ENCODE peak calls at places on chromosomes 4 and X, in four cellular contexts. B is MM.1S, F is neural progenitor cell, P is fibroblast of lung. Q is an unnamed sample.

GRCh38 chrX:37685452-37686347 is at the start of gene XK:
- DNase-seq in B (peak), F (peak), P (peak), Q (no peak)

GRCh38 chr4:150002561-150002960 is 75.7 kb upstream of the DCLK2 start:
- DNase-seq in B (no peak), F (no peak), P (peak), Q (no peak)

GRCh38 chrX:9846631-9847030 is 60.4 kb downstream of the SHROOM2 start:
- DNase-seq in B (no peak), F (no peak), P (peak), Q (no peak)

GRCh38 chr4:141851246-141851891 is 215.0 kb downstream of the IL15 start:
- DNase-seq in B (no peak), F (peak), P (peak), Q (no peak)

GRCh38 chr4:151434183-151434860 is 25.3 kb downstream of the FHIP1A start:
- DNase-seq in B (no peak), F (no peak), P (peak), Q (peak)

GRCh38 chr4:173371292-173372192 is 788 bp downstream of the SAP30 start:
- DNase-seq in B (peak), F (peak), P (peak), Q (no peak)

GRCh38 chr4:138804705-138805104 is 210.9 kb upstream of the NOCT start:
- DNase-seq in B (no peak), F (peak), P (peak), Q (no peak)

GRCh38 chr4:158168606-158169005 is 4.2 kb downstream of the GASK1B start:
- DNase-seq in B (no peak), F (no peak), P (no peak), Q (no peak)

GRCh38 chr4:107901213-107901934 is 30.0 kb upstream of the CYP2U1 start:
- DNase-seq in B (no peak), F (no peak), P (no peak), Q (no peak)

GRCh38 chr4:4859799-4860380 is 425 bp downstream of the MSX1 start:
- DNase-seq in B (peak), F (peak), P (no peak), Q (no peak)

GRCh38 chr4:73801692-73802091 is 34.8 kb upstream of the CXCL6 start:
- DNase-seq in B (no peak), F (no peak), P (no peak), Q (no peak)

GRCh38 chrX:109889289-109890006 is 113.5 kb upstream of the TMEM164 start:
- DNase-seq in B (no peak), F (peak), P (peak), Q (peak)

GRCh38 chrX:9019151-9019550 is 14.8 kb downstream of the FAM9B start:
- DNase-seq in B (no peak), F (no peak), P (no peak), Q (no peak)

GRCh38 chr4:37434469-37434868 is 189.9 kb downstream of the NWD2 start:
- DNase-seq in B (no peak), F (peak), P (no peak), Q (no peak)
- TF ChIP-seq CTCF in B (no peak), F (peak), P (no peak), Q (peak)

GRCh38 chr4:26126135-26126718 is 194.6 kb upstream of the RBPJ start:
- DNase-seq in B (no peak), F (no peak), P (no peak), Q (no peak)
- H3K4me3 ChIP-seq in B (no peak), F (no peak), P (no peak), Q (no peak)

GRCh38 chr4:100311181-100311580 is 120.9 kb upstream of the DDIT4L start:
- DNase-seq in B (no peak), F (peak), P (no peak), Q (no peak)
- TF ChIP-seq CTCF in B (no peak), F (no peak), P (no peak), Q (peak)

GRCh38 chrX:72130762-72131231 is 918 bp downstream of the RTL5 start:
- DNase-seq in B (no peak), F (peak), P (no peak), Q (no peak)
- H3K4me3 ChIP-seq in B (peak), F (peak), P (peak), Q (peak)

DNA sequence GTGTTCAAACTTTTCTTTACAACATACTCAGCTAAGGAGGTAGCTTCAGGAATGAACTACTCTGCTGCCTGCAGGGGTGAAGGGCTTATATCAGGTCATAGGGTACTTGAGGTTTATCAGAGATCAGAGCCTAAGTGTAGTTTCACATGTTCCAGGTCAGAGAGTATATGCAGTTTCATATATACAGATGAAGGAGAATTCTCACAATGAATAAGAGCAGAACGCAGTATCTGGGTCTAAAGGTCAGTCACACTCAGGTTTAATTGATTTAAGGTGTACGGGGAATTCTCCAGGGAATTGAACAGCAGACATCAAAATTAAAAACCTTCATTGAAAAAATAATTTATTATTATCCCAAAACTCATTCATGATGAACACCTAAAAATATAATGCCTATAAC is 700.6 kb downstream of the TECRL start:
- DNase-seq in B (peak), F (no peak), P (no peak), Q (no peak)
- TF ChIP-seq CTCF in B (no peak), F (no peak), P (no peak), Q (no peak)

GRCh38 chr4:76590847-76591281 is 155.8 kb downstream of the SHROOM3 start:
- DNase-seq in B (no peak), F (no peak), P (peak), Q (no peak)
- H3K4me3 ChIP-seq in B (no peak), F (peak), P (no peak), Q (no peak)

DNA sequence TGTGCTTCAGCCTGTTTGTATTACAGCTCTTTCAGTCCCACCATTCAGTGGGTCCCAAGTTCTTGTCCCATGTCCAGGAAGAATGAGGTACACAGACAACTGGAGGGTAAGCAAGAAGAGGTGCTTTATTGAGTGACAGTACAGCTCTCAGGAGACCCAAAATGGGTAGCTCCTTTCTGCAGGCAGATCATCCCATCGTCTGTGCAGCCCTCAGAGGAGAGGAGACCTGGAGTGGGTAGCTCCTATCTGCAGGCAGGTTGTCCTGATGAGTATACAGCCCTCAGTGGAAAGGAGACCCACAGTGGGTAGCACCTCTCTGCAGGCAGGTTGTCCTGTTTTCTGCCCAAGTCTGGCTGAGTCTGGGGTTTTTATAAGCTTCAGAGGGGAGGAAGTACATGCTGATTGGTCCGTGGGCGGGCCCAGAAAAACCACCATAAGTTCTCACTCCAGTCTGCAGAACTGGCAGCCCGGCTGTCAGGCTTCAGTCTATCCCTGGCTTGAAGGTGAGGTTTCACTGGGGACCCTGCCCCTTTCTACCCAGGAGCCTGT is 18.0 kb downstream of the GRK4 start:
- DNase-seq in B (no peak), F (no peak), P (no peak), Q (no peak)
- TF ChIP-seq CTCF in B (no peak), F (no peak), P (no peak), Q (no peak)

GRCh38 chrX:131783555-131784338 is 239.4 kb upstream of the STK26 start:
- DNase-seq in B (peak), F (no peak), P (peak), Q (peak)
- H3K4me3 ChIP-seq in B (peak), F (no peak), P (no peak), Q (peak)

GRCh38 chrX:40358994-40359393 is 221.8 kb upstream of the ATP6AP2 start:
- DNase-seq in B (no peak), F (no peak), P (no peak), Q (no peak)

GRCh38 chrX:40359593-40359992 is 221.2 kb upstream of the ATP6AP2 start:
- DNase-seq in B (no peak), F (no peak), P (no peak), Q (no peak)

DNA sequence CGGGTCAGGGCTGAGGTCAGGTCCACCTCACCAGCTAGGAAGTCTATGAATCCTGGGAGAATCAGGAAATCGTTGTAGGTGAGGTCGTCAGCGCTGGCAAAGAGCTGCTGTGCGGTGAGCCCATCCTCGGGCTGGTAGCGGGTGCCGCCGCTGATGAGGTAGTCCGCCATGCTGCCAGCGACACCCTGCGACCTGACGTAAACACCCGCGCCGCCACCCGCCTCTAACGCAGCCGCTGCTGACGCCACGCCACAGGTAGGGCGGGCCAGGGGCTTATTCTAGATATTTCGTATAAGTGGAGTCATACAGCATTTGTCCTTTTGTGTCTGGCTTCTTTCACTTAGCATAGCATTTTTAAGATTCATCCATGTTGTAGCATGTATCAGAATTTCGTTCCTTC is 220.2 kb upstream of the ATP6AP2 start:
- DNase-seq in B (no peak), F (no peak), P (no peak), Q (no peak)
- TF ChIP-seq CTCF in B (no peak), F (no peak), P (no peak), Q (no peak)

GRCh38 chr4:81165853-81166430 is 49.1 kb downstream of the PRKG2 start:
- DNase-seq in B (no peak), F (no peak), P (peak), Q (no peak)
- H3K4me3 ChIP-seq in B (no peak), F (no peak), P (no peak), Q (no peak)

Q was measured in astrocyte of the cerebellum.